ENCODE peak calls at places on chromosomes 2 and 18, in five cellular contexts. I, Z, Y, A and L are unnamed samples. For H3K9me3, the result is how much of the 10 kb centered on the place peaks cover.

GRCh38 chr2:80467262-80467811 is 162.8 kb upstream of the LRRTM1 start:
- DNase-seq in I (no peak), Z (no peak), Y (no peak), A (no peak), L (no peak)

GRCh38 chr2:70887550-70888229 is 48.0 kb upstream of the ATP6V1B1 start:
- DNase-seq in I (no peak), Z (peak), Y (no peak), A (no peak), L (peak)

GRCh38 chr18:76691800-76692199 is 130.6 kb upstream of the ZNF236 start:
- DNase-seq in I (no peak), Z (no peak), Y (peak), A (no peak), L (no peak)

GRCh38 chr2:13652531-13653313 is 936.0 kb downstream of the TRIB2 start:
- DNase-seq in I (peak), Z (no peak), Y (no peak), A (no peak), L (no peak)

GRCh38 chr2:191404568-191404991 is 159.4 kb downstream of the MYO1B start:
- DNase-seq in I (peak), Z (peak), Y (peak), A (no peak), L (no peak)

GRCh38 chr18:54149078-54149697 is 75.3 kb downstream of the MBD2 start:
- DNase-seq in I (peak), Z (peak), Y (peak), A (peak), L (no peak)

GRCh38 chr2:144131042-144131441 is 388.9 kb downstream of the ZEB2 start:
- DNase-seq in I (peak), Z (no peak), Y (no peak), A (no peak), L (no peak)

GRCh38 chr2:233039217-233040173 is 7.0 kb downstream of the NEU2 start:
- DNase-seq in I (no peak), Z (no peak), Y (no peak), A (no peak), L (no peak)

GRCh38 chr2:197969391-197969893 is 165.0 kb downstream of the PLCL1 start:
- DNase-seq in I (peak), Z (no peak), Y (peak), A (no peak), L (no peak)

GRCh38 chr2:233037078-233037477 is 4.6 kb downstream of the NEU2 start:
- DNase-seq in I (peak), Z (no peak), Y (peak), A (no peak), L (no peak)

GRCh38 chr2:43542285-43542933 is 53.4 kb downstream of the THADA start:
- DNase-seq in I (peak), Z (peak), Y (peak), A (no peak), L (no peak)

GRCh38 chr2:120262761-120263428 is 10.2 kb downstream of the RALB start:
- DNase-seq in I (peak), Z (no peak), Y (peak), A (no peak), L (no peak)

GRCh38 chr2:48841126-48841525 is 85.6 kb upstream of the LHCGR start:
- DNase-seq in I (no peak), Z (no peak), Y (no peak), A (no peak), L (no peak)

GRCh38 chr2:239533917-239534316 is 133.1 kb upstream of the HDAC4 start:
- DNase-seq in I (no peak), Z (no peak), Y (peak), A (no peak), L (no peak)

GRCh38 chr2:62724886-62725711 is 19.6 kb downstream of the EHBP1 start:
- DNase-seq in I (no peak), Z (peak), Y (no peak), A (peak), L (peak)

GRCh38 chr2:15259356-15259756 is 301.8 kb downstream of the NBAS start:
- DNase-seq in I (no peak), Z (no peak), Y (no peak), A (no peak), L (peak)

GRCh38 chr2:240893363-240893828 is 2.6 kb downstream of the MAB21L4 start:
- DNase-seq in I (peak), Z (no peak), Y (peak), A (no peak), L (no peak)

GRCh38 chr2:240640939-240641338 is 15.7 kb downstream of the GPR35 start:
- DNase-seq in I (no peak), Z (peak), Y (peak), A (peak), L (peak)

GRCh38 chr2:45008296-45009129 is 739 bp downstream of the SIX2 start:
- DNase-seq in I (no peak), Z (no peak), Y (peak), A (no peak), L (no peak)

GRCh38 chr2:217625475-217626245 is 377.1 kb downstream of the TNS1 start:
- DNase-seq in I (peak), Z (no peak), Y (no peak), A (no peak), L (no peak)

GRCh38 chr2:9004338-9005204 is 1.1 kb upstream of the MBOAT2 start:
- DNase-seq in I (peak), Z (no peak), Y (peak), A (no peak), L (no peak)

GRCh38 chr18:3593381-3593903 is 143.5 kb downstream of the TGIF1 start:
- DNase-seq in I (peak), Z (peak), Y (peak), A (no peak), L (peak)

GRCh38 chr2:60534034-60534393 is 19.4 kb downstream of the BCL11A start:
- DNase-seq in I (no peak), Z (no peak), Y (no peak), A (no peak), L (no peak)

GRCh38 chr2:60536716-60537115 is 16.7 kb downstream of the BCL11A start:
- DNase-seq in I (no peak), Z (no peak), Y (peak), A (no peak), L (peak)

GRCh38 chr2:60538136-60538535 is 15.3 kb downstream of the BCL11A start:
- DNase-seq in I (no peak), Z (no peak), Y (no peak), A (peak), L (no peak)

GRCh38 chr2:60533114-60534033 is 20.1 kb downstream of the BCL11A start:
- DNase-seq in I (peak), Z (no peak), Y (peak), A (no peak), L (no peak)

DNA sequence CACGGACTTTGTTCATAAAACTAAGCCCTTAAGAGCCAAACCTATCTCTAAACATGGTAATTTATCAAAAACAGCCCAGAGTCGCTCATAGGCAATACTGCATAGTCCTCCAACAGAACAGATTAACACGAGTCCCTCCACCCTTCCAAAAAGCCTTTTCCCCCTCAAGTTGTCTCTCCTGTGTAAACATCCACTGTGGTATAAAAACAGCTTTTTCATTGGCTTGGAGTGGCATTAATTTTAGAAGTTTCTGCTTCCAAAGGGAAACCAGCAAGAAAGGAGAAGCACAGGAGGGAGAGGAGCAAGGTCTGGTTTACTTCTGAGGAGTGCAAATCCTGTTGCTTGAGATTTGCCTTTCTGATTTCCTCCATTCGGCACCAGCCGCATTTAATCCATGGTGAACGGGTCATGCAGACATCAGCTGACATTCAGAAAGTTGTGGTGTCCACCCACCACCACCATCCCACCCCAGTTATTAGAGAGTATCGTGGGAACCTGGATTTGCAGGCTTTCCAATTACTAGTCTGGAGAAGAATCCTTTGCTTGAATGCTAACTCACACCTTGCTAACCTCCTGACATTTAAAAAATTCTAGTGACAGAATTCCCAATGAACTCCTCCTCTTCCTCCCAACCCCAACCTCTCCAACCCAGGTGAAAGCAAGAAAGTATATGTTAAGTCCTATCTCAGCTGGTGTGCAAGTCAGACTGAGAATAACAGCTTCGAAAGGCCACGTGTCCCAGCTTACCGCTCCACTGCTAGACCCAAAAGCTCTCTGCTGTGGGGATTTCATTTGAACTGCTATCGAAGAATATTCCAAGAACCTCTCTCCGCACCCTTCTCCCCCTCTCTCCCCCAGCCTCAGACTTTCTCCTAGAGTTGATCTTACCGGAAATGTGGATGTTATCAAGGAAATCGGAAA is 17.8 kb downstream of the BCL11A start:
- DNase-seq in I (no peak), Z (no peak), Y (no peak), A (no peak), L (no peak)
- H3K4me3 ChIP-seq in I (no peak), Z (no peak), Y (no peak), A (no peak), L (no peak)

GRCh38 chr18:35189510-35189909 is 51.3 kb upstream of the ZNF397 start:
- DNase-seq in I (no peak), Z (no peak), Y (peak), A (no peak), L (no peak)
- H3K9me3 ChIP-seq in I (under half), Z (under half), Y (under half), A (under half), L (under half)

DNA sequence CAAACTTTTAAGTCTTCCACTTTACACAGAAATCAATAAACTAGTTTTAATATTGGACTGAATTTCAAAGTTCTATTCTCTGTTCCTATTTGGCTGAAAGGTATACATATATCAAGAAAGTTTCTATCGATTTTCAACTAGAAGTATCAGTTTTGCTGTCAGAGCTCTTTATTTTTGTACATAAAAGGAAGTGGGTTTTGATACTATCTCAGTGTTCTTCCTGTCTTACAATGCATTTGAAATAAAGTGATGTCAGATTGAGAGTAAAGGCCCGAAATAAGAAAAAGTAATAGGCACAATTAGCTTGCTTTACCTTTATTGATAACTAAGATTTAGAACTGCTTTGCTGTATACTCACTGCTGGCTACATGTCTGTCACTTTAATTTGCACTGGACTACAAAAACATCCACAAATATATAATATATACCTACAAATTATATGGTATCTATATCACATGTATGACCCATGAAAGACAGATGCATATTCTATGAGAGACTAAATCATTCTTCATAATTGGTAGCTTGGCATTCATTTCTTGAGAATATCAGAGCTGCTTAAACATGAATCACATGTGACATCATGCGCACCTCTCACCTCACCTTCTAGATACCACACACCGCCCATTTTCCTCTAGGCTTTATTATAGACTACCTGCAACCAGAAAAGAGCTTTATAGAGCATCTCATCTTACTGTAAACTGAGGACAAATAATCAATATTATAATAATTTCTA is 83.6 kb downstream of the ASXL2 start:
- DNase-seq in I (no peak), Z (no peak), Y (peak), A (no peak), L (no peak)
- H3K4me3 ChIP-seq in I (no peak), Z (no peak), Y (no peak), A (no peak), L (no peak)

DNA sequence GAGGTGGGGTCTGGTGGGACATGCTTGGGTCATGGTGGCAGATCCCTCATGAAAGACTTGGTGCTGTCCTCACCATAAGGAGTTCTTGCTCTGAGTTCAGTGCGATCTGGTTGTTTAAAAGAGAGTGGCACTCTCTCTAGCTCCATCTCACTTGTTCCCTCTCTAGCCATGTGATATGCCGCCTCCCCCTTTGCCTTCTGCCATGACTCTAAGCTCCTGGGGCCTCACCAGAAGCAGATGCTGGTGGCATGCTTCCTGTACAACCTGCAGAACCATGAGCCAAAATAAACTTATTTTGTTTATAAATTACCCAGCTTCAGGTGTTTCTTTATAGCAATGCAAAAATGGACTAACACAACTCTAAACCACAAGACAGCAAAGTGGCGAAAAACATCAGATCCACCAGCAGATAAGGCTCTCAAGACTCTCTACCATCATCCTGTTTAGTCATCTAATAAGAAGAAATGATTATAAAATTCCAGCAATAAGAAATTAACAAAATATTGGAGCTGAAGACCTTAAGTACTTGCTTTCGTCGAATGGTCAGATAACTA is 75.5 kb downstream of the OLA1 start:
- DNase-seq in I (no peak), Z (no peak), Y (no peak), A (no peak), L (no peak)
- H3K9me3 ChIP-seq in I (under half), Z (half or more), Y (under half), A (under half), L (under half)

GRCh38 chr2:66452214-66452613 is 17.3 kb downstream of the MEIS1 start:
- DNase-seq in I (no peak), Z (no peak), Y (no peak), A (no peak), L (no peak)
- H3K4me3 ChIP-seq in I (no peak), Z (no peak), Y (no peak), A (no peak), L (no peak)